ENCODE peak calls at places on chromosomes 4 and X, in seven cellular contexts. F is AG10803; D is renal cortical epithelial cell; Y is GM23248; S is cardiac fibroblast; G is activated CD4-positive, alpha-beta T cell treated with anti-CD3 and anti-CD28 coated beads for 36 hours; H is brain microvascular endothelial cell. L is an unnamed sample.

GRCh38 chr4:148693913-148694649 is 251.9 kb upstream of the NR3C2 start:
- DNase-seq in S (no peak), D (no peak), H (no peak), Y (no peak), F (no peak), G (no peak), L (no peak)

GRCh38 chr4:168028970-168029610 is 63.2 kb upstream of the ANXA10 start:
- DNase-seq in Y (peak), D (peak), S (peak), F (no peak), H (no peak), G (no peak), L (no peak)

GRCh38 chr4:116217781-116218180 is 867.6 kb downstream of the TRAM1L1 start:
- DNase-seq in S (no peak), H (no peak), D (no peak), G (no peak), F (no peak), Y (no peak), L (no peak)

GRCh38 chr4:124144302-124144701 is 568.2 kb downstream of the ANKRD50 start:
- DNase-seq in Y (peak), G (no peak), F (peak), D (peak), H (no peak), S (no peak), L (no peak)

GRCh38 chrX:119272882-119273806 is 37.1 kb downstream of the PGRMC1 start:
- DNase-seq in G (peak), F (peak), Y (peak), H (peak), S (peak), D (peak), L (peak)

GRCh38 chr4:71862315-71862714 is 78.4 kb upstream of the GC start:
- DNase-seq in G (no peak), F (no peak), S (no peak), H (no peak), D (no peak), Y (no peak), L (no peak)

GRCh38 chrX:110188701-110189558 is 129.0 kb downstream of the AMMECR1 start:
- DNase-seq in F (peak), D (peak), G (no peak), S (no peak), Y (no peak), H (no peak), L (no peak)

GRCh38 chr4:102860928-102861327 is 7.9 kb upstream of the CISD2 start:
- DNase-seq in D (no peak), H (no peak), S (no peak), G (no peak), F (no peak), Y (no peak), L (no peak)

GRCh38 chrX:16368696-16369095 is 201.4 kb downstream of the MAGEB17 start:
- DNase-seq in G (no peak), S (no peak), F (no peak), Y (no peak), H (no peak), D (peak), L (no peak)

GRCh38 chr4:92234393-92235176 is 69.2 kb upstream of the GRID2 start:
- DNase-seq in G (no peak), S (peak), D (peak), H (peak), F (peak), Y (peak), L (no peak)

L was measured in activated naive CD4-positive, alpha-beta T cell treated with Interleukin-2 at 50 U/mL for 16 hours.